ENCODE peak calls at places on chromosomes 1 and 21, in six cellular contexts. One of them, this sample, is unnamed. For H3K27me3 and H3K36me3, the result is how much of the 10 kb centered on the place peaks cover.

GRCh38 chr1:37620707-37621106 is 14.0 kb downstream of the RSPO1 start:
- DNase-seq in cardiac muscle cell: no peak
- DNase-seq in kidney epithelial cell: no peak
- DNase-seq in fibroblast of lung: no peak
- DNase-seq in heart right ventricle: no peak
- DNase-seq in PC-9: no peak
- DNase-seq in this sample: peak

GRCh38 chr1:207811920-207812720 is 60.3 kb downstream of the CD46 start:
- DNase-seq in cardiac muscle cell: peak
- DNase-seq in kidney epithelial cell: no peak
- DNase-seq in fibroblast of lung: no peak
- DNase-seq in heart right ventricle: no peak
- DNase-seq in PC-9: no peak
- DNase-seq in this sample: no peak

GRCh38 chr1:208119225-208119606 is 125.0 kb downstream of the PLXNA2 start:
- DNase-seq in cardiac muscle cell: no peak
- DNase-seq in kidney epithelial cell: no peak
- DNase-seq in fibroblast of lung: no peak
- DNase-seq in heart right ventricle: no peak
- DNase-seq in PC-9: no peak
- DNase-seq in this sample: no peak

GRCh38 chr1:59025898-59026426 is 242.1 kb upstream of the JUN start:
- DNase-seq in cardiac muscle cell: peak
- DNase-seq in kidney epithelial cell: no peak
- DNase-seq in fibroblast of lung: peak
- DNase-seq in heart right ventricle: no peak
- DNase-seq in PC-9: no peak
- DNase-seq in this sample: no peak

GRCh38 chr21:38386967-38387366 is 111.3 kb downstream of the ERG start:
- DNase-seq in cardiac muscle cell: no peak
- DNase-seq in kidney epithelial cell: peak
- DNase-seq in fibroblast of lung: peak
- DNase-seq in heart right ventricle: no peak
- DNase-seq in PC-9: no peak
- DNase-seq in this sample: peak

GRCh38 chr1:17155257-17155895 is 36.1 kb upstream of the PADI2 start:
- DNase-seq in cardiac muscle cell: peak
- DNase-seq in kidney epithelial cell: no peak
- DNase-seq in fibroblast of lung: peak
- DNase-seq in heart right ventricle: no peak
- DNase-seq in PC-9: no peak
- DNase-seq in this sample: peak

GRCh38 chr1:195026792-195027191 is 1581.4 kb downstream of the KCNT2 start:
- DNase-seq in cardiac muscle cell: no peak
- DNase-seq in kidney epithelial cell: no peak
- DNase-seq in fibroblast of lung: no peak
- DNase-seq in heart right ventricle: no peak
- DNase-seq in PC-9: no peak
- DNase-seq in this sample: peak

GRCh38 chr1:3186526-3186921 is 117.5 kb downstream of the PRDM16 start:
- DNase-seq in cardiac muscle cell: peak
- DNase-seq in kidney epithelial cell: no peak
- DNase-seq in fibroblast of lung: peak
- DNase-seq in heart right ventricle: peak
- DNase-seq in PC-9: no peak
- DNase-seq in this sample: peak

GRCh38 chr1:54819195-54819536 is 18.0 kb upstream of the TTC22 start:
- DNase-seq in cardiac muscle cell: no peak
- DNase-seq in kidney epithelial cell: no peak
- DNase-seq in fibroblast of lung: no peak
- DNase-seq in heart right ventricle: no peak
- DNase-seq in PC-9: peak
- DNase-seq in this sample: no peak

GRCh38 chr1:57010511-57010910 is 44.7 kb upstream of the C8B start:
- DNase-seq in cardiac muscle cell: no peak
- DNase-seq in kidney epithelial cell: no peak
- DNase-seq in fibroblast of lung: no peak
- DNase-seq in heart right ventricle: no peak
- DNase-seq in PC-9: no peak
- DNase-seq in this sample: no peak

GRCh38 chr1:19495816-19496528 is 10.6 kb upstream of the CAPZB start:
- DNase-seq in cardiac muscle cell: peak
- DNase-seq in kidney epithelial cell: no peak
- DNase-seq in fibroblast of lung: peak
- DNase-seq in heart right ventricle: no peak
- DNase-seq in PC-9: no peak
- DNase-seq in this sample: no peak

GRCh38 chr21:41429925-41430491 is 4.0 kb downstream of the MX1 start:
- DNase-seq in cardiac muscle cell: no peak
- DNase-seq in kidney epithelial cell: no peak
- DNase-seq in fibroblast of lung: no peak
- DNase-seq in heart right ventricle: no peak
- DNase-seq in PC-9: no peak
- DNase-seq in this sample: no peak

GRCh38 chr1:20439282-20439681 is 46.7 kb downstream of the CAMK2N1 start:
- DNase-seq in cardiac muscle cell: peak
- DNase-seq in kidney epithelial cell: no peak
- DNase-seq in fibroblast of lung: peak
- DNase-seq in heart right ventricle: no peak
- DNase-seq in PC-9: no peak
- DNase-seq in this sample: peak

GRCh38 chr1:54950361-54951163 is 29.9 kb upstream of the TMEM61 start:
- DNase-seq in cardiac muscle cell: peak
- DNase-seq in kidney epithelial cell: no peak
- DNase-seq in fibroblast of lung: peak
- DNase-seq in heart right ventricle: peak
- DNase-seq in PC-9: peak
- DNase-seq in this sample: peak

GRCh38 chr1:36305915-36306209 is 306 bp upstream of the SH3D21 start:
- DNase-seq in cardiac muscle cell: no peak
- DNase-seq in kidney epithelial cell: no peak
- DNase-seq in fibroblast of lung: no peak
- DNase-seq in heart right ventricle: no peak
- DNase-seq in PC-9: peak
- DNase-seq in this sample: peak

GRCh38 chr21:43643193-43643592 is 16.1 kb downstream of the HSF2BP start:
- DNase-seq in cardiac muscle cell: no peak
- DNase-seq in kidney epithelial cell: no peak
- DNase-seq in fibroblast of lung: no peak
- DNase-seq in heart right ventricle: no peak
- DNase-seq in PC-9: no peak
- DNase-seq in this sample: no peak

GRCh38 chr1:54125671-54126070 is 27.1 kb downstream of the CDCP2 start:
- DNase-seq in cardiac muscle cell: peak
- DNase-seq in kidney epithelial cell: no peak
- DNase-seq in fibroblast of lung: no peak
- DNase-seq in heart right ventricle: peak
- DNase-seq in PC-9: no peak
- DNase-seq in this sample: peak

GRCh38 chr1:212166296-212167039 is 118.7 kb upstream of the PPP2R5A start:
- DNase-seq in cardiac muscle cell: no peak
- DNase-seq in kidney epithelial cell: no peak
- DNase-seq in fibroblast of lung: no peak
- DNase-seq in heart right ventricle: no peak
- DNase-seq in PC-9: no peak
- DNase-seq in this sample: no peak

GRCh38 chr1:227450489-227450888 is 112.9 kb upstream of the ZNF678 start:
- DNase-seq in cardiac muscle cell: no peak
- DNase-seq in kidney epithelial cell: no peak
- DNase-seq in fibroblast of lung: no peak
- DNase-seq in heart right ventricle: no peak
- DNase-seq in PC-9: no peak
- DNase-seq in this sample: no peak

GRCh38 chr1:174158767-174159252 is 510 bp upstream of the RABGAP1L start:
- DNase-seq in cardiac muscle cell: no peak
- DNase-seq in kidney epithelial cell: no peak
- DNase-seq in fibroblast of lung: no peak
- DNase-seq in heart right ventricle: no peak
- DNase-seq in PC-9: no peak
- DNase-seq in this sample: peak

GRCh38 chr21:42423197-42423675 is 19.5 kb downstream of the UBASH3A start:
- DNase-seq in cardiac muscle cell: no peak
- DNase-seq in kidney epithelial cell: no peak
- DNase-seq in fibroblast of lung: no peak
- DNase-seq in heart right ventricle: no peak
- DNase-seq in PC-9: no peak
- DNase-seq in this sample: no peak

GRCh38 chr21:25490742-25491141 is 116.5 kb downstream of the MRPL39 start:
- DNase-seq in cardiac muscle cell: no peak
- DNase-seq in kidney epithelial cell: no peak
- DNase-seq in fibroblast of lung: no peak
- DNase-seq in heart right ventricle: no peak
- DNase-seq in PC-9: no peak
- DNase-seq in this sample: peak

GRCh38 chr1:44030606-44031050 is 634 bp downstream of the SLC6A9 start:
- DNase-seq in cardiac muscle cell: peak
- DNase-seq in kidney epithelial cell: no peak
- DNase-seq in fibroblast of lung: peak
- DNase-seq in heart right ventricle: peak
- DNase-seq in PC-9: no peak
- DNase-seq in this sample: no peak

GRCh38 chr1:94327001-94327685 is 89.8 kb upstream of the ARHGAP29 start:
- DNase-seq in cardiac muscle cell: peak
- DNase-seq in kidney epithelial cell: no peak
- DNase-seq in fibroblast of lung: peak
- DNase-seq in heart right ventricle: peak
- DNase-seq in PC-9: peak
- DNase-seq in this sample: no peak

GRCh38 chr1:44242761-44243160 is 29.5 kb downstream of the DMAP1 start:
- DNase-seq in cardiac muscle cell: no peak
- DNase-seq in kidney epithelial cell: no peak
- DNase-seq in fibroblast of lung: no peak
- DNase-seq in heart right ventricle: no peak
- DNase-seq in PC-9: no peak
- DNase-seq in this sample: no peak

DNA sequence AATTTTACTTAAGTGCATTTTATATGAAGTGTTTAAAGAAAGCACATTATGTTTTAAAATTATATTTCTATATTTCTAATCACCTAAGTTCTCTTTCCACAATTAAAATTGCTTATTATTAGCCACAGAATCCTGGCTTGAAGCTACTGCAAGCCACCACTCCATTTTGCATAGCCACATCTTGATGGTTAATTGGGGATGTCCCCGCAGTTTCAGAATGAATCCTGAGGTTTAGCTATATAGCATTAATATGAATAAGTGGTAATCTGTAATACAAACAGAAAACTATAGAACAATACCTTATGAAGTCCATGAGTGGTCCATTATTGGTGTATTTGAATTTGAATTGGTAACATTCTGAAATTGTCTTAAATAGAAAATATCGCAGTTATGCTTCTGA is 11.6 kb upstream of the GOLPH3L start:
- DNase-seq in cardiac muscle cell: no peak
- DNase-seq in kidney epithelial cell: no peak
- DNase-seq in fibroblast of lung: no peak
- DNase-seq in heart right ventricle: no peak
- DNase-seq in PC-9: no peak
- DNase-seq in this sample: no peak
- H3K27me3 ChIP-seq in cardiac muscle cell: under half
- H3K27me3 ChIP-seq in kidney epithelial cell: under half
- H3K27me3 ChIP-seq in fibroblast of lung: under half
- H3K27me3 ChIP-seq in heart right ventricle: under half
- H3K27me3 ChIP-seq in PC-9: under half
- H3K27me3 ChIP-seq in this sample: under half

GRCh38 chr1:214657299-214657698 is 54.3 kb downstream of the CENPF start:
- DNase-seq in cardiac muscle cell: no peak
- DNase-seq in kidney epithelial cell: no peak
- DNase-seq in fibroblast of lung: no peak
- DNase-seq in heart right ventricle: no peak
- DNase-seq in PC-9: no peak
- DNase-seq in this sample: no peak
- H3K36me3 ChIP-seq in cardiac muscle cell: under half
- H3K36me3 ChIP-seq in kidney epithelial cell: under half
- H3K36me3 ChIP-seq in fibroblast of lung: under half
- H3K36me3 ChIP-seq in heart right ventricle: under half
- H3K36me3 ChIP-seq in PC-9: half or more
- H3K36me3 ChIP-seq in this sample: under half

GRCh38 chr21:28063241-28063640 is 929.4 kb downstream of the LTN1 start:
- DNase-seq in cardiac muscle cell: no peak
- DNase-seq in kidney epithelial cell: no peak
- DNase-seq in fibroblast of lung: no peak
- DNase-seq in heart right ventricle: no peak
- DNase-seq in PC-9: no peak
- DNase-seq in this sample: no peak
- TF ChIP-seq CTCF in cardiac muscle cell: no peak
- TF ChIP-seq CTCF in kidney epithelial cell: no peak
- TF ChIP-seq CTCF in fibroblast of lung: no peak
- TF ChIP-seq CTCF in heart right ventricle: no peak
- TF ChIP-seq CTCF in PC-9: no peak
- TF ChIP-seq CTCF in this sample: no peak

GRCh38 chr1:154832384-154832783 is 37.7 kb downstream of the KCNN3 start:
- DNase-seq in cardiac muscle cell: no peak
- DNase-seq in kidney epithelial cell: no peak
- DNase-seq in fibroblast of lung: no peak
- DNase-seq in heart right ventricle: no peak
- DNase-seq in PC-9: no peak
- DNase-seq in this sample: no peak
- H3K27me3 ChIP-seq in cardiac muscle cell: under half
- H3K27me3 ChIP-seq in kidney epithelial cell: under half
- H3K27me3 ChIP-seq in fibroblast of lung: under half
- H3K27me3 ChIP-seq in heart right ventricle: under half
- H3K27me3 ChIP-seq in PC-9: half or more
- H3K27me3 ChIP-seq in this sample: under half

DNA sequence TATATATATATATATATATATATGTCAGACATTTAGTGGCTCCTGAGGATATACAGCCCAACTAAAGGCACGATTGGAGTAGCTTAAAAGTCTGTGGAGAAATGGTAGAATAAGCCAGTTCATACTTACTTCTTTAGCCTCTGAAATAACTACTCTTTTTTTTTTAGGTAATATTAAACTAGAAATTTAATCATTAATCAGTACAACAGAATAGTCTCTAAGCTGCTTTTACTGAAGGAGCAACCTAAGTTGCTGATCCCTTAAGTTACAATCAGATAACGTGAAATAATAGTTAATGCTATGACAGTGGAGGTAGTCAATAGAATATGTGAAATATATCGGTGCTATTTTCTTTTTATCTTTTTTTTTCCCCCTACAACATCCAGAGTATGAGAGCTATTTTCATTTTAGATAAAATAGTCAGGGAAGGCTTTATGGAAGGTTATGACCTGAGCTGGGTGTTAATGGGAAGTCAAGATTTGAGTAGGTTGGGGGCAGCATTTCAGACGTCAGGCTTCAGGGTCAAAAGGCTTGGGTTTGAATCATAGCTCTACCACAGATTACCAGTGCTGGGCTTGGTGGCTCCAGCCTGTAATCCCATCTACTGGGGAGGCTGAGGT is 15.6 kb downstream of the ZMPSTE24 start:
- DNase-seq in cardiac muscle cell: no peak
- DNase-seq in kidney epithelial cell: no peak
- DNase-seq in fibroblast of lung: no peak
- DNase-seq in heart right ventricle: no peak
- DNase-seq in PC-9: no peak
- DNase-seq in this sample: no peak
- H3K36me3 ChIP-seq in cardiac muscle cell: under half
- H3K36me3 ChIP-seq in kidney epithelial cell: under half
- H3K36me3 ChIP-seq in fibroblast of lung: under half
- H3K36me3 ChIP-seq in heart right ventricle: half or more
- H3K36me3 ChIP-seq in PC-9: under half
- H3K36me3 ChIP-seq in this sample: under half

This sample was measured in bronchial epithelial cell.